ENCODE peak calls at places on chromosomes 16 and 17, in seven cellular contexts. N is GM23338, F is type B pancreatic cell, I is foreskin fibroblast, G is WTC11, X is NB4, J is mammary epithelial cell. U is an unnamed sample.

GRCh38 chr17:66652840-66653507 is 181.9 kb upstream of the CACNG5 start:
- DNase-seq in G (no peak), X (no peak), I (peak; percentile 68), J (peak; percentile 82), N (no peak), F (no peak), U (no peak)

GRCh38 chr16:25433388-25433787 is 175.7 kb upstream of the ZKSCAN2 start:
- DNase-seq in J (no peak), N (no peak), F (no peak), X (no peak), I (no peak), G (no peak), U (no peak)

GRCh38 chr17:79290726-79291125 is 216.1 kb downstream of the ENGASE start:
- DNase-seq in X (no peak), N (no peak), I (no peak), J (no peak), F (no peak), G (no peak), U (no peak)

GRCh38 chr17:66422181-66422580 is 119.8 kb downstream of the PRKCA start:
- DNase-seq in X (no peak), J (peak; percentile 41), G (no peak), F (no peak), N (no peak), I (peak; percentile 47), U (no peak)

GRCh38 chr17:57669671-57670529 is 75.2 kb downstream of the CCDC182 start:
- DNase-seq in J (no peak), N (no peak), I (no peak), F (peak; percentile 52), G (no peak), X (no peak), U (no peak)

GRCh38 chr16:23682181-23682580 is 3.5 kb downstream of the PLK1 start:
- DNase-seq in X (peak; percentile 18), G (no peak), J (no peak), N (no peak), I (peak; percentile 47), F (no peak), U (no peak)

GRCh38 chr16:4743217-4743897 is 9.0 kb downstream of the DNAAF8 start:
- DNase-seq in J (no peak), X (no peak), I (peak; percentile 46), F (no peak), N (peak; percentile 43), G (no peak), U (no peak)

GRCh38 chr16:14378684-14379467 is 251.2 kb downstream of the PARN start:
- DNase-seq in J (peak; percentile 91), I (peak; percentile 76), G (no peak), F (no peak), N (no peak), X (peak; percentile 20), U (peak; percentile 18)

GRCh38 chr17:82108038-82108998 is 10.3 kb upstream of the FASN start:
- DNase-seq in X (no peak), G (no peak), F (no peak), J (no peak), N (no peak), I (no peak), U (no peak)

GRCh38 chr17:5881849-5882248 is 188.3 kb upstream of the WSCD1 start:
- DNase-seq in F (no peak), N (no peak), G (no peak), J (no peak), X (no peak), I (no peak), U (no peak)

GRCh38 chr17:5877366-5877765 is 192.8 kb upstream of the WSCD1 start:
- DNase-seq in F (no peak), N (no peak), J (no peak), I (no peak), X (no peak), G (no peak), U (no peak)

GRCh38 chr17:5879424-5879823 is 190.8 kb upstream of the WSCD1 start:
- DNase-seq in I (no peak), F (no peak), G (no peak), X (no peak), N (no peak), J (no peak), U (no peak)

GRCh38 chr17:5874486-5874885 is 195.7 kb upstream of the WSCD1 start:
- DNase-seq in J (no peak), N (no peak), I (no peak), G (no peak), F (no peak), X (no peak), U (no peak)

DNA sequence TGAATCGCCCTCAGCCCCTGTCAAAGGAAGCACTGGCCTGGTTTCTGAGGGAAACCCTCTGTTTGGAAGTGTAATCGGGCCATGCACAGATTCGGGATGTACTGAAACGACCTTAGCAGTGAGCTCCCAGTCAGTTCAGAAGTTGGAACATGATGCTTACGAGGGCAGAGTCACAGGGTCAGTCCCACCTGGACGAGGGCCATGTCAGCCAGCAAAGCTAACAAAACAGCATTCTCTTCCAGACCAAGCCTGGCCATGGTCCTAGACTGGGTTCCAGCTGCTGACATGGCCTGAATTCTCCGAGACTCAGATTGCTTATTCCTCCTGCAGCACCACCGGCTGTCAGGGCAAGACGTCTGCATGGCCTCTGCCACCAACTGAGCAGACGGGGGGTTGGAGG is 192.2 kb upstream of the WSCD1 start:
- DNase-seq in X (no peak), N (no peak), J (no peak), F (no peak), I (peak; percentile 25), G (no peak), U (no peak)
- TF ChIP-seq CTCF in X (no peak), N (no peak), J (no peak), F (no peak), I (no peak), G (no peak), U (no peak)

DNA sequence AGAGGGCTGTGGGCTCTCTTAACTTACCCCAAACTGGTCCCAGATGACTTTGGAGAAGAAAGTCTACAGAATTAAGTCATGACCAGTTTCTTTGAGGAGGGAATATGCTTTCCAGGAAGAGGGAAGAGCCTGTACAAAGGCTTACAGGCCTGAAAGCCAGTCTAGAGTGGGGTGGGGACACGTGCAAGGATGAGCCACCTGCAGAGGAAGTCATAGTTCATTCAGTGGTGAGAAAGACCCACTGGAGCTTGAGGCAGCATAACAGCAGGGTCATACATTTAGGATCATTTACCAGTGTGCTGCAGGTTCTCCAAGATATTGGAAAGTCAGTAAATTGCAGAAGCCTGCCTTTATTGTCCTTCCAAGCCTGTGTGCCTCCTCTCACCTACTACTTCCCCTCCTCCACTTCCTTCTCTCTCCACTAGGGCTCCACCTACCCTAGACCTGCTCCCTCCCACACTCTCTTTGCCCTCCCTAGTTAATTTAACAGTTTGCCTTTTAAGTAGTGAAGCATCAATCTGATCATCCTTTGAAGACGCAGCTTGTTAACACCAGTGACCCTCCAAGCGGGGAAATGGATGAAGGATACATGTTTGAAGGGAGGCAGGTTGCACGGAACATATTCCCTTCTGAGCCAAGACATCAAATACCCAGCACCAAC is 40.2 kb downstream of the CDRT15 start:
- DNase-seq in X (peak; percentile 35), I (no peak), G (no peak), F (no peak), J (no peak), N (peak; percentile 24), U (no peak)
- TF ChIP-seq CTCF in X (peak; percentile 23), I (no peak), G (no peak), F (peak; percentile 53), J (peak; percentile 14), N (peak; percentile 55), U (no peak)

GRCh38 chr17:18167421-18167820 is 16.2 kb upstream of the ALKBH5 start:
- DNase-seq in G (no peak), N (no peak), X (no peak), J (no peak), I (no peak), F (no peak), U (no peak)

GRCh38 chr17:18161226-18162094 is 22.2 kb upstream of the ALKBH5 start:
- DNase-seq in G (no peak), J (no peak), F (no peak), N (no peak), I (peak; percentile 30), X (no peak), U (no peak)

GRCh38 chr17:18163528-18163927 is 20.1 kb upstream of the ALKBH5 start:
- DNase-seq in J (no peak), I (no peak), G (no peak), N (no peak), X (no peak), F (no peak), U (no peak)

GRCh38 chr17:18172528-18173278 is 10.9 kb upstream of the ALKBH5 start:
- DNase-seq in X (no peak), F (no peak), J (no peak), G (no peak), I (no peak), N (peak; percentile 34), U (no peak)

GRCh38 chr17:18166894-18167293 is 16.7 kb upstream of the ALKBH5 start:
- DNase-seq in N (no peak), G (no peak), J (no peak), I (peak; percentile 38), X (peak; percentile 40), F (no peak), U (no peak)
- TF ChIP-seq CTCF in N (peak; percentile 8), G (no peak), J (no peak), I (no peak), X (no peak), F (peak; percentile 29), U (no peak)

GRCh38 chr17:14303343-14304221 is 2.7 kb downstream of the HS3ST3B1 start:
- DNase-seq in N (peak; percentile 76), X (no peak), G (peak; percentile 37), J (no peak), F (peak; percentile 65), I (peak; percentile 51), U (no peak)
- TF ChIP-seq CTCF in N (no peak), X (no peak), G (no peak), J (no peak), F (no peak), I (no peak), U (no peak)

DNA sequence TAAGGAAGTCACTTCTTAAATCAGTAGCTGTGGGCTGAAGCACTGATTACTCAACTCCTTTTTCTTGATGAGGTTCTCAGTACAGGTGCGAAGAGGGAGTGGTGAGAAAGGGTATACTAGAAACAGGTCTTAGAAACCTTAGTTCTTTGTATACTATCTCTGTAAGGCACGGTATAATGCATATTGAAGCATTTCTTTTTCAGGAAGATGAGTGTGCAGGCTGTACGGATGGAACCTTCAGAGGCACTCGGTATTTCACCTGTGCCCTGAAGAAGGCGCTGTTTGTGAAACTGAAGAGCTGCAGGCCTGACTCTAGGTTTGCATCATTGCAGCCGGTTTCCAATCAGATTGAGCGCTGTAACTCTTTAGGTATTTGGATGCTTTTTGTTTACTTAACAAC is 39.2 kb downstream of the CYLD start:
- DNase-seq in X (peak; percentile 9), G (peak; percentile 31), I (no peak), N (peak; percentile 81), J (no peak), F (no peak), U (no peak)
- TF ChIP-seq CTCF in X (peak; percentile 30), G (peak; percentile 29), I (no peak), N (peak; percentile 63), J (peak; percentile 21), F (peak; percentile 38), U (no peak)